ENCODE peak calls at places on chromosomes 4 and X, in six cellular contexts. Z, N, H, S, U and Q are unnamed samples.

GRCh38 chrX:69493193-69493592 is 10.9 kb upstream of the NALF2 start:
- DNase-seq in N (peak; percentile 30), H (peak; percentile 22), S (no peak), U (peak; percentile 18), Z (peak; percentile 45), Q (no peak)

GRCh38 chr4:180189639-180190038 is 2053.6 kb upstream of the TENM3 start:
- DNase-seq in Z (no peak), U (no peak), S (no peak), N (no peak), H (no peak), Q (no peak)

GRCh38 chrX:43865791-43866190 is 16.5 kb downstream of the MAOB start:
- DNase-seq in S (no peak), U (no peak), N (no peak), H (no peak), Z (no peak), Q (no peak)

GRCh38 chr4:77023920-77024319 is 51.9 kb downstream of the CCNI start:
- DNase-seq in N (no peak), U (no peak), S (no peak), H (no peak), Z (no peak), Q (no peak)

GRCh38 chr4:118279920-118280432 is 72.8 kb downstream of the PRSS12 start:
- DNase-seq in Z (no peak), U (no peak), H (no peak), N (no peak), S (no peak), Q (no peak)

GRCh38 chr4:86942185-86942666 is 7.4 kb downstream of the AFF1 start:
- DNase-seq in Z (no peak), S (no peak), U (peak; percentile 55), H (no peak), N (no peak), Q (no peak)

GRCh38 chr4:56656346-56656643 is 24.8 kb downstream of the HOPX start:
- DNase-seq in N (no peak), H (peak; percentile 49), U (no peak), S (peak; percentile 15), Z (peak; percentile 63), Q (no peak)

GRCh38 chr4:86453044-86453501 is 93.2 kb upstream of the MAPK10 start:
- DNase-seq in H (no peak), U (no peak), N (no peak), S (peak; percentile 55), Z (no peak), Q (peak; percentile 15)

GRCh38 chr4:89615056-89615455 is 221.9 kb downstream of the SNCA start:
- DNase-seq in Z (no peak), U (no peak), S (no peak), H (no peak), N (no peak), Q (no peak)

GRCh38 chrX:87475793-87476192 is 41.8 kb upstream of the KLHL4 start:
- DNase-seq in Z (no peak), H (no peak), S (no peak), N (no peak), U (no peak), Q (no peak)

GRCh38 chr4:15938182-15938581 is 358 bp downstream of the FGFBP1 start:
- DNase-seq in S (no peak), Z (no peak), U (no peak), H (peak; percentile 91), N (peak; percentile 26), Q (no peak)

GRCh38 chrX:68978211-68978780 is 149.5 kb downstream of the EFNB1 start:
- DNase-seq in N (no peak), S (peak; percentile 48), U (peak; percentile 2), H (no peak), Z (no peak), Q (no peak)

GRCh38 chrX:2658585-2659292 is 32.4 kb upstream of the CD99 start:
- DNase-seq in S (no peak), N (no peak), U (no peak), H (no peak), Z (no peak), Q (no peak)

GRCh38 chrX:21972721-21973120 is 32.2 kb downstream of the SMS start:
- DNase-seq in S (no peak), N (peak; percentile 35), Z (no peak), H (no peak), U (no peak), Q (no peak)

GRCh38 chr4:31682796-31683195 is 962.6 kb downstream of the PCDH7 start:
- DNase-seq in S (no peak), U (no peak), Z (no peak), N (no peak), H (no peak), Q (no peak)

GRCh38 chr4:109945056-109945455 is 32.4 kb downstream of the EGF start:
- DNase-seq in U (peak; percentile 18), H (no peak), N (peak; percentile 59), Z (no peak), S (no peak), Q (no peak)

DNA sequence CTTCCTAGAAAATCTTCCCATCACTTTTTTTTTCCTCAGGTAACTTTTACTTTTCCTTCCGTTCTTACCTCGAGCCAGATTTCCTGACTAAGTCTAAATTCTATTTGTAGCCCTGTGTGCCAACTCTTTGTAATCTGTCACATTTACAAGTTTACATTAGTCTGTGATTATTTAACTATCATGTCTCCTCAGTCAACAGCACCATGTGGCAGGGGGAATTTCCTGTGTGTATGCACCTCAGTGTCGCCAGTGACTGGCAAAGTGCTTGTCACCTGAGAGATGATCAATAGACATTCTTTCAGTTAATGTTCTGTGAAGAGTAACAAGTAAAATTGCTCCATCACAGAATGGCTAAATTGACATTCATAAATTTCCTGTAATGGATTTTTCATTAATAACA is 468.5 kb downstream of the PDGFC start:
- DNase-seq in Z (no peak), S (no peak), N (no peak), H (no peak), U (no peak), Q (no peak)
- TF ChIP-seq EP300 in Z (no peak), S (no peak), N (no peak), H (no peak), U (no peak), Q (no peak)

GRCh38 chr4:151045907-151046306 is 30.8 kb upstream of the LRBA start:
- DNase-seq in S (no peak), H (no peak), Z (peak; percentile 21), U (peak; percentile 33), N (no peak), Q (no peak)
- TF ChIP-seq CTCF in S (no peak), H (no peak), Z (peak; percentile 17), U (peak; percentile 49), N (peak; percentile 13), Q (no peak)

GRCh38 chr4:143357161-143357845 is 20.6 kb downstream of the GAB1 start:
- DNase-seq in N (no peak), Z (no peak), H (peak; percentile 46), U (no peak), S (no peak), Q (no peak)

GRCh38 chr4:143359794-143360193 is 23.1 kb downstream of the GAB1 start:
- DNase-seq in H (no peak), U (no peak), S (no peak), N (no peak), Z (no peak), Q (no peak)

GRCh38 chr4:143358419-143358818 is 21.7 kb downstream of the GAB1 start:
- DNase-seq in H (no peak), Z (no peak), U (no peak), S (no peak), N (no peak), Q (no peak)

GRCh38 chr4:143360838-143361237 is 24.2 kb downstream of the GAB1 start:
- DNase-seq in Z (no peak), U (no peak), S (no peak), N (no peak), H (no peak), Q (no peak)

GRCh38 chr4:143358923-143359694 is 22.4 kb downstream of the GAB1 start:
- DNase-seq in N (peak; percentile 12), U (no peak), S (no peak), Z (no peak), H (peak; percentile 78), Q (no peak)
- H3K4me3 ChIP-seq in N (no peak overlapping the region), U (no peak overlapping the region), S (no peak overlapping the region), Z (peak overlapping the region; percentile 3), H (no peak overlapping the region), Q (no peak overlapping the region)

GRCh38 chr4:96315815-96316214 is 475.9 kb downstream of the PDHA2 start:
- DNase-seq in Z (no peak), U (no peak), S (no peak), N (no peak), H (no peak), Q (no peak)

GRCh38 chr4:96312049-96312685 is 472.3 kb downstream of the PDHA2 start:
- DNase-seq in U (no peak), S (no peak), H (no peak), N (no peak), Z (no peak), Q (no peak)

GRCh38 chr4:96317924-96318323 is 478.0 kb downstream of the PDHA2 start:
- DNase-seq in H (no peak), Z (no peak), S (no peak), N (no peak), U (no peak), Q (no peak)
- TF ChIP-seq EP300 in H (no peak), Z (no peak), S (no peak), N (no peak), U (no peak), Q (no peak)

GRCh38 chr4:137614491-137614890 is 82.2 kb upstream of the PCDH18 start:
- DNase-seq in H (no peak), S (no peak), N (no peak), U (no peak), Z (no peak), Q (no peak)

GRCh38 chr4:137609693-137610450 is 77.6 kb upstream of the PCDH18 start:
- DNase-seq in N (no peak), S (no peak), H (no peak), Z (no peak), U (no peak), Q (no peak)

GRCh38 chr4:137608085-137608484 is 75.8 kb upstream of the PCDH18 start:
- DNase-seq in H (no peak), U (no peak), S (no peak), Z (no peak), N (no peak), Q (no peak)

GRCh38 chr4:137611998-137612700 is 79.9 kb upstream of the PCDH18 start:
- DNase-seq in Z (no peak), U (no peak), N (no peak), S (no peak), H (no peak), Q (no peak)

DNA sequence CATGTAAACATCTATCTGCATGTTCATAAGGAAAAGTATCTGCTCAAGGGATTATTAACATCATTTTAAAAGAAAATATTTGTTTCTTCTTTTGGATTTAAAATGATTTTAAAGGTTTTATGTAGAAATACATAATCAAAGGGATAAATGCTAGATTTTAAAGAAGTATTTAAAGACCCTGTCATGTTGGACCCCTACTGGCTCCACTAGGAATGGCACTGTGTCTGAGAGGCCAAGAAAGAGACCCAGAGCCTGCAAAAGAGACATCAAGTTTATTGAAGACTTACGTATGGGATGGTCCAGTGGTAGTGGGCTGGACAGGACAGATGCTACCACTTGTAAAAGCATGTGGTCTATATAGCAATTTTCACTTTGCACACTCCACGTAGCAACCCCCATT is 78.7 kb upstream of the PCDH18 start:
- DNase-seq in Z (no peak), H (no peak), N (peak; percentile 13), U (no peak), S (no peak), Q (no peak)
- TF ChIP-seq CTCF in Z (peak; percentile 66), H (no peak), N (no peak), U (no peak), S (no peak), Q (no peak)